ENCODE peak calls at places on chromosomes 12 and 14, in five cellular contexts. G, J, K, W and Y are unnamed samples.

GRCh38 chr14:51449666-51450061 is 202.0 kb upstream of the FRMD6 start:
- DNase-seq in G (no peak), J (no peak), K (no peak), W (no peak), Y (no peak)

GRCh38 chr12:114671321-114671663 is 12.7 kb downstream of the TBX3 start:
- DNase-seq in G (no peak), J (no peak), K (no peak), W (no peak), Y (no peak)

GRCh38 chr12:47317182-47317915 is 237.6 kb upstream of the AMIGO2 start:
- DNase-seq in G (no peak), J (no peak), K (no peak), W (no peak), Y (no peak)

GRCh38 chr12:8033153-8034044 is 883 bp downstream of the FOXJ2 start:
- DNase-seq in G (peak; percentile 58), J (peak; percentile 71), K (no peak), W (peak; percentile 43), Y (no peak)

GRCh38 chr12:48336564-48336963 is 14.2 kb downstream of the ZNF641 start:
- DNase-seq in G (no peak), J (no peak), K (no peak), W (no peak), Y (no peak)

GRCh38 chr14:23535943-23536342 is 15.6 kb downstream of the ZFHX2 start:
- DNase-seq in G (no peak), J (no peak), K (no peak), W (no peak), Y (no peak)

GRCh38 chr12:15772405-15773018 is 16.7 kb downstream of the EPS8 start:
- DNase-seq in G (no peak), J (no peak), K (no peak), W (no peak), Y (peak; percentile 30)

GRCh38 chr14:37501877-37502276 is 93.2 kb downstream of the FOXA1 start:
- DNase-seq in G (no peak), J (no peak), K (no peak), W (no peak), Y (no peak)

GRCh38 chr12:6278439-6279255 is 31.8 kb upstream of the PLEKHG6 start:
- DNase-seq in G (peak; percentile 88), J (peak; percentile 92), K (no peak), W (peak; percentile 91), Y (peak; percentile 44)

GRCh38 chr12:104971276-104971675 is 13.2 kb upstream of the SLC41A2 start:
- DNase-seq in G (no peak), J (no peak), K (no peak), W (no peak), Y (no peak)

GRCh38 chr12:48744251-48745008 is 27.9 kb upstream of the CCNT1 start:
- DNase-seq in G (no peak), J (no peak), K (no peak), W (no peak), Y (no peak)

GRCh38 chr12:32686340-32686739 is 7.2 kb downstream of the DNM1L start:
- DNase-seq in G (no peak), J (no peak), K (no peak), W (no peak), Y (no peak)

GRCh38 chr14:89378119-89378518 is 38.9 kb downstream of the FOXN3 start:
- DNase-seq in G (peak; percentile 35), J (no peak), K (no peak), W (no peak), Y (no peak)

GRCh38 chr12:30457621-30458289 is 237.9 kb downstream of the IPO8 start:
- DNase-seq in G (no peak), J (no peak), K (peak; percentile 15), W (peak; percentile 32), Y (no peak)

GRCh38 chr12:42744539-42745156 is 155.1 kb upstream of the PRICKLE1 start:
- DNase-seq in G (no peak), J (no peak), K (no peak), W (no peak), Y (no peak)

GRCh38 chr14:64663174-64663573 is 41.0 kb upstream of the PLEKHG3 start:
- DNase-seq in G (no peak), J (no peak), K (no peak), W (no peak), Y (no peak)

GRCh38 chr12:123389560-123390351 is 5.8 kb downstream of the KMT5A start:
- DNase-seq in G (peak; percentile 48), J (no peak), K (no peak), W (peak; percentile 37), Y (no peak)

GRCh38 chr12:26701604-26702215 is 131.3 kb downstream of the ITPR2 start:
- DNase-seq in G (no peak), J (no peak), K (peak; percentile 47), W (no peak), Y (peak; percentile 79)

GRCh38 chr14:105173901-105174894 is 5.6 kb upstream of the JAG2 start:
- DNase-seq in G (peak; percentile 46), J (no peak), K (no peak), W (no peak), Y (no peak)

GRCh38 chr12:9331218-9331626 is 123.0 kb upstream of the PZP start:
- DNase-seq in G (peak; percentile 84), J (no peak), K (peak; percentile 19), W (peak; percentile 78), Y (no peak)

GRCh38 chr14:87944987-87945604 is 47.9 kb downstream of the GALC start:
- DNase-seq in G (no peak), J (no peak), K (peak; percentile 75), W (peak; percentile 9), Y (peak; percentile 18)

GRCh38 chr12:26630546-26631027 is 202.4 kb downstream of the ITPR2 start:
- DNase-seq in G (no peak), J (peak; percentile 78), K (no peak), W (no peak), Y (no peak)

GRCh38 chr14:89794096-89794495 is 160.4 kb downstream of the EFCAB11 start:
- DNase-seq in G (no peak), J (no peak), K (no peak), W (no peak), Y (no peak)

GRCh38 chr14:30996892-30997659 is 28.4 kb upstream of the AP4S1 start:
- DNase-seq in G (no peak), J (no peak), K (no peak), W (no peak), Y (no peak)

GRCh38 chr14:68527329-68527851 is 265.5 kb downstream of the ZFP36L1 start:
- DNase-seq in G (no peak), J (no peak), K (no peak), W (no peak), Y (no peak)

GRCh38 chr12:131204416-131205311 is 251.0 kb downstream of the ADGRD1 start:
- DNase-seq in G (no peak), J (peak; percentile 30), K (no peak), W (no peak), Y (no peak)

GRCh38 chr12:24297516-24297915 is 348.0 kb upstream of the SOX5 start:
- DNase-seq in G (no peak), J (no peak), K (no peak), W (no peak), Y (no peak)

GRCh38 chr12:11927311-11927935 is 143.3 kb upstream of the BCL2L14 start:
- DNase-seq in G (no peak), J (no peak), K (no peak), W (no peak), Y (no peak)

GRCh38 chr12:90106568-90106967 is 397.9 kb upstream of the ATP2B1 start:
- DNase-seq in G (no peak), J (no peak), K (no peak), W (no peak), Y (no peak)

GRCh38 chr12:96047151-96047620 is 11.8 kb upstream of the LTA4H start:
- DNase-seq in G (no peak), J (peak; percentile 78), K (no peak), W (no peak), Y (no peak)